ENCODE peak calls at places on chromosomes 16 and 17, in five cellular contexts. H is cardiac fibroblast, G is CD14-positive monocyte, E is HFFc6, D is MCF 10A. P is an unnamed sample.

GRCh38 chr17:2362416-2362815 is 25.1 kb downstream of the SGSM2 start:
- DNase-seq in D (no peak), H (no peak), G (no peak), E (no peak), P (no peak)

GRCh38 chr17:45104497-45104896 is 27.8 kb downstream of the PLCD3 start:
- DNase-seq in E (no peak), G (no peak), H (no peak), D (no peak), P (no peak)

GRCh38 chr17:43784628-43785101 is 4.4 kb downstream of the CFAP97D1 start:
- DNase-seq in G (no peak), H (peak), E (peak), D (no peak), P (no peak)

GRCh38 chr17:76191891-76192290 is 48.4 kb downstream of the RNF157 start:
- DNase-seq in H (no peak), D (no peak), G (no peak), E (no peak), P (no peak)

GRCh38 chr16:49557070-49557446 is 183.5 kb downstream of the C16orf78 start:
- DNase-seq in H (no peak), D (no peak), E (no peak), G (no peak), P (no peak)

GRCh38 chr17:48577946-48578615 is at the start of gene HOXB4:
- DNase-seq in E (no peak), G (no peak), H (peak), D (peak), P (peak)

GRCh38 chr17:63939401-63939800 is 7.3 kb upstream of the CD79B start:
- DNase-seq in H (no peak), D (no peak), E (no peak), G (no peak), P (no peak)

GRCh38 chr16:17329412-17329811 is 141.3 kb downstream of the XYLT1 start:
- DNase-seq in D (no peak), E (no peak), H (no peak), G (no peak), P (no peak)

GRCh38 chr17:9021158-9021984 is at the start of gene NTN1:
- DNase-seq in H (peak), E (no peak), D (peak), G (no peak), P (no peak)

GRCh38 chr17:50312311-50312710 is 33.6 kb upstream of the XYLT2 start:
- DNase-seq in D (no peak), E (no peak), G (no peak), H (peak), P (no peak)

GRCh38 chr16:58024673-58025350 is 742 bp upstream of the MMP15 start:
- DNase-seq in H (no peak), D (no peak), G (no peak), E (no peak), P (peak)

GRCh38 chr16:22007159-22007508 is 777 bp upstream of the MOSMO start:
- DNase-seq in E (no peak), D (no peak), G (no peak), H (no peak), P (no peak)

GRCh38 chr17:67245694-67246397 is 850 bp upstream of the HELZ start:
- DNase-seq in H (no peak), G (no peak), E (no peak), D (no peak), P (peak)

GRCh38 chr16:81810894-81811538 is 31.9 kb downstream of the PLCG2 start:
- DNase-seq in D (no peak), H (no peak), G (no peak), E (no peak), P (no peak)

GRCh38 chr16:27366687-27367462 is 35.1 kb upstream of the IL21R start:
- DNase-seq in G (no peak), D (no peak), E (no peak), H (peak), P (no peak)

GRCh38 chr16:27369806-27370205 is 32.2 kb upstream of the IL21R start:
- DNase-seq in E (peak), G (no peak), H (no peak), D (no peak), P (no peak)

GRCh38 chr16:27370318-27370717 is 31.7 kb upstream of the IL21R start:
- DNase-seq in D (no peak), E (no peak), G (no peak), H (no peak), P (no peak)

GRCh38 chr16:27367463-27368357 is 34.3 kb upstream of the IL21R start:
- DNase-seq in E (peak), H (peak), G (peak), D (peak), P (peak)

DNA sequence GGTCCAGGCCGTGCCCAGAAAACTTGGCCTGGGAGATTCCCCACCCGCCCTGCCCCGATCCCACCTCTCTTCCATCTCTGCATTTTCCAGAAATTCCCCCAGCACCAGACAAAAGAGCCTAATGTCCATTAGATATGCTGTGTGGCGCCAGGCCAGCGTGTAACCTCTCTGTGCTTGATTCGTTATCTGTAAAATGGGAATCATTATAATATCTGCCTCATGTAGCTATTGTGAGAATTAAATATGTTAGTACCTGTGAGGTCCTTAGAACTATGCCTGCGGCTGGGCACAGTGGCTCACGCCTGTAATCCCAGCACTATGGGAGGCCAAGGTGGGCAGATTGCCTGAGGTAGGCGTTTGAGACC is 33.6 kb upstream of the IL21R start:
- DNase-seq in D (no peak), G (no peak), E (no peak), H (no peak), P (no peak)
- TF ChIP-seq CTCF in D (no peak), G (peak), E (peak), H (no peak), P (no peak)

GRCh38 chr17:57432507-57433277 is 176.4 kb downstream of the MSI2 start:
- DNase-seq in H (no peak), G (no peak), E (no peak), D (no peak), P (no peak)
- TF ChIP-seq CTCF in H (no peak), G (no peak), E (no peak), D (no peak), P (no peak)

GRCh38 chr17:28643979-28644781 is 778 bp downstream of the BLTP2 start:
- DNase-seq in E (peak), D (peak), H (peak), G (peak), P (peak)
- TF ChIP-seq CTCF in E (peak), D (peak), H (peak), G (peak), P (peak)

GRCh38 chr16:89315271-89315670 is 97.8 kb downstream of the ZNF778 start:
- DNase-seq in H (no peak), D (no peak), E (no peak), G (no peak), P (no peak)

GRCh38 chr16:89317101-89317671 is 99.7 kb downstream of the ZNF778 start:
- DNase-seq in D (no peak), H (no peak), E (no peak), G (no peak), P (no peak)

GRCh38 chr16:89315791-89316581 is 98.5 kb downstream of the ZNF778 start:
- DNase-seq in D (peak), H (peak), E (peak), G (peak), P (peak)

GRCh38 chr16:89317729-89318429 is 100.4 kb downstream of the ZNF778 start:
- DNase-seq in E (no peak), H (no peak), D (no peak), G (no peak), P (no peak)

DNA sequence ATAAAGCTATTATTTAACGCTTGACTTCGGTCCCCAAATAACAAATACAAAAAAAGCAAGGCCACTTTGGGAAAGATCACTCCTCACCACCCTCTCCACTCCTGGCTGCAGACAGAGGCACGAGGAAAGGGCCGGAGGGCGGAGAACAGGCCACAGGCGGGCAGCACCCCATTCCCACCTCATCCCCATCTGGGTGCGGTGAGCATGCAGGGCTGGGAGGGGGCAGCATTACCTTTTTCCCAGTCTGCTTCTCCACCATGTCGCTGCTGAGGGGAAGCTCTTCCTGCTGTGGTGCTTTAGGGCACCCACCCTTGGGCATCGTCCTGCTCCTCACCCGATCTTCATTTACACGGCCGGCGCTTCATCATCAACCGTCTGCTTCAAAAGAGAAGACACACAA is 99.2 kb downstream of the ZNF778 start:
- DNase-seq in H (no peak), D (no peak), E (no peak), G (no peak), P (no peak)
- TF ChIP-seq CTCF in H (no peak), D (no peak), E (no peak), G (no peak), P (no peak)

GRCh38 chr17:41457656-41458055 is 9.5 kb downstream of the KRT32 start:
- DNase-seq in E (no peak), H (no peak), G (no peak), D (no peak), P (no peak)

GRCh38 chr17:41452276-41452675 is 11.5 kb upstream of the KRT38 start:
- DNase-seq in D (no peak), H (no peak), E (no peak), G (no peak), P (no peak)

GRCh38 chr17:41453069-41453468 is 12.3 kb upstream of the KRT38 start:
- DNase-seq in E (no peak), D (no peak), G (no peak), H (no peak), P (no peak)

GRCh38 chr17:41455236-41455635 is 11.9 kb downstream of the KRT32 start:
- DNase-seq in H (no peak), D (peak), E (peak), G (no peak), P (no peak)

DNA sequence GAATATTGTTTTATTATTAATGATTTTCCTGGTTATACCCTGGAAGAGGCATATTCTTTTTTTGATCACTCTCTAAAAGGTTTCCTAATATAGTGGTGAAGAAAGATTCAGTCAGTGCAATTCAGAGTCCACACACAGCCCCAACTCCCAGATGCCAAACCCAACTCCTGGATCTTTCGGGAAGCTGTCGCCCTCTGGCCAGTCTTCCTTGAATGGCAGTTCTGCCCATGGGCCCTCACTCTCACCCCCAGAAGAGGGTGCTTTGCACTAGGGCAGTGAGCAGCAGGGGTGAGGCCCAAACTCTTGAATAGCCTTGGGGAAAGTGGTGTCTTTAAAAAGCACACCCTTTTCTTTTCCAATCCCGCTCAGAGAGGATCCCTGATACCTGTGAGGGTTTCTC is 11.0 kb downstream of the KRT32 start:
- DNase-seq in E (no peak), D (peak), H (no peak), G (no peak), P (peak)
- TF ChIP-seq CTCF in E (peak), D (no peak), H (peak), G (no peak), P (peak)

GRCh38 chr17:40178021-40178601 is 841 bp downstream of the RAPGEFL1 start:
- DNase-seq in D (no peak), E (no peak), G (no peak), H (no peak), P (no peak)
- TF ChIP-seq CTCF in D (no peak), E (no peak), G (no peak), H (no peak), P (no peak)

DNA sequence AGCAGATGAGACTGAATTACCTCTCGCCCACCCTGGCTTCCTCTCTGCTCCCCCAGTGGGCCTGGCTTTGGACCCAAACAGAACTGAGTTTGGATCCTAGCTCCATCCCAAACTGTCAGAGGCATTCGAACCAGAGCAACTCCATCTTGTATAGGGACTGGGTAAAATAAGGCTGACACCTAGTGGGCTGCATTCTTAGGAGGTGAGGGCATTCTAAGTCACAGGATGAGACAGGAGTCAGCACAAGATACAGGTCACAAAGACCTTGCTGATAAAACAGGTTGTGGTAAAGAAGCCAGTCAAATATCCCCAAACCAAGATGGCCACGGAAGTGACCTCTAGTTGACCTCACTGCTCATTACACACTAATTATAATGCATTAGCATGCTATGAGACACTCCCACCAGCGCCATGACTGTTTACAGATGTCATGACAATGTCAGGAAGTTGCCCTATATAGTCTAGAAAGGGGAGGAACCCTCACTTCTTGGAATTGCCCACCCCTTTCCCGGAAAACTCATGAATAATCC is 44.4 kb downstream of the LYRM1 start:
- DNase-seq in H (peak), G (peak), D (peak), E (peak), P (no peak)
- TF ChIP-seq CTCF in H (no peak), G (no peak), D (no peak), E (no peak), P (no peak)

DNA sequence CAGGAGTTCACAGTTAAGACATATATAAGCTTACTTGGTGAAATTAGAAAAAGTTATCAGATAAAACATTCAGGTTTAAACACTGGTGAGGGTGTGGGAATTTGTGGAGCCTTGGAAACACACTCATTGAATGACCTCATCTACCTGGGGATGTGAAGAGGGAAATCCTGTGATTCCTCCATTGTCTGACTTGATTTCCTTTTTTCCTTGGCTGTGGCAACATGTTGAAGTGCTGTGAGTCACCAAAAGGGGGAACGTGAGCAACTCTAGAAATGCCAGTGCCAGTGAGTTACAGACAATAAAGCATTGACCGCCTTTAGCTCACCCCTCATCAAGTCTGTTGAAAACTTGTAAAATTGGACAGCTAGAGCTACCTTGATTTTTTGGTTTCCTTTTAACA is 1.8 kb downstream of the HMOX2 start:
- DNase-seq in E (peak), D (peak), H (peak), G (peak), P (peak)
- TF ChIP-seq CTCF in E (peak), D (no peak), H (peak), G (peak), P (no peak)

DNA sequence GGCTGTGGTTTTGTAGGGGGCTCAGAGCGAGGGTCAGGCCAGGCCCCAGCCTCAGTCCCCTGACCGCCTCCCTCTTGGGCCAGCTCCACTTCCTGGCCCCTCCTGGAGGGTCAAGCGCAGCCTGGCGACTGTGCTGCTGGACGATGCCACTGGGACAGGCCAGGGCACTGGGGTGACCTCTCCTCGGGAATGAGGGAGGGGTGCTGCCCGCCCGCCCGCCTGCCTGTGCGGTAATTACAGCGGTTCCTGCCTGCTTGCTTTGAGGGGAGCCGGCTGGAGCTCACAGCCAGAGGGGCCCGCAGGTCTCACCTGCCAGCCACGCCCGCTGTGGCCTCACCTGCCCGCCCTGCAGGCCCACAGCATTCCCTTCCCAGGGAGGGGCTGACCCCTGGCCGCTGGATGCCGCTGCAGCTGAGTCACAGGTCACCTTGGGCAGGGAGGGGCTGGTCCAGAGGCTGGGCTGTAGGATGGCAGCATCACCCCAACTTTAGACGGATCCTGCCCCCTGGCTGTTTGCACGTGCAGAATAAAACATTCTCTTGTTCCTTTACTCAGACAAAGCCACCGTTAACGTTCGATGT is 76.7 kb upstream of the CBX4 start:
- DNase-seq in G (no peak), D (peak), H (peak), E (peak), P (peak)
- TF ChIP-seq CTCF in G (peak), D (peak), H (peak), E (peak), P (peak)

GRCh38 chr16:55380485-55380884 is 56.5 kb downstream of the IRX6 start:
- DNase-seq in G (no peak), H (no peak), E (no peak), D (no peak), P (no peak)
- TF ChIP-seq CTCF in G (no peak), H (no peak), E (no peak), D (no peak), P (no peak)

P was measured in Calu3.